ENCODE peak calls at places on chromosomes 1 and 21, in four cellular contexts. U, I, Z and C are unnamed samples.

GRCh38 chr21:28810826-28811524 is 181.7 kb downstream of the LTN1 start:
- DNase-seq in U (no peak), I (no peak), Z (no peak), C (no peak)

GRCh38 chr1:154353460-154353904 is 28.2 kb downstream of the ATP8B2 start:
- DNase-seq in U (no peak), I (peak; percentile 57), Z (no peak), C (no peak)

GRCh38 chr1:19563336-19564097 is 78.2 kb upstream of the CAPZB start:
- DNase-seq in U (no peak), I (no peak), Z (no peak), C (no peak)

GRCh38 chr1:107649023-107649422 is 316.0 kb downstream of the VAV3 start:
- DNase-seq in U (no peak), I (no peak), Z (no peak), C (no peak)

GRCh38 chr1:118918230-118918939 is 69.8 kb downstream of the TBX15 start:
- DNase-seq in U (no peak), I (no peak), Z (no peak), C (no peak)

GRCh38 chr1:103111926-103112325 is 3.6 kb upstream of the COL11A1 start:
- DNase-seq in U (no peak), I (no peak), Z (no peak), C (no peak)

GRCh38 chr1:25063591-25064416 is 133.7 kb upstream of the RUNX3 start:
- DNase-seq in U (no peak), I (no peak), Z (peak; percentile 26), C (peak; percentile 39)

GRCh38 chr1:162035241-162035640 is 11.6 kb upstream of the OLFML2B start:
- DNase-seq in U (no peak), I (peak; percentile 89), Z (peak; percentile 75), C (no peak)

GRCh38 chr1:93597697-93598096 is 83.9 kb downstream of the BCAR3 start:
- DNase-seq in U (no peak), I (peak; percentile 88), Z (no peak), C (no peak)

GRCh38 chr1:147618077-147618569 is 52.2 kb downstream of the ACP6 start:
- DNase-seq in U (no peak), I (no peak), Z (no peak), C (no peak)

GRCh38 chr1:12031039-12031980 is 12.0 kb downstream of the MIIP start:
- DNase-seq in U (no peak), I (peak; percentile 40), Z (no peak), C (no peak)

GRCh38 chr1:159941139-159941866 is 4.1 kb downstream of the IGSF9 start:
- DNase-seq in U (no peak), I (no peak), Z (no peak), C (no peak)

GRCh38 chr1:86508583-86508969 is 38.3 kb upstream of the CLCA4 start:
- DNase-seq in U (no peak), I (no peak), Z (no peak), C (no peak)

GRCh38 chr1:231162300-231162969 is 577 bp downstream of the TRIM67 start:
- DNase-seq in U (no peak), I (peak; percentile 51), Z (no peak), C (no peak)

GRCh38 chr1:78884685-78885452 is 121.7 kb downstream of the ADGRL4 start:
- DNase-seq in U (no peak), I (no peak), Z (no peak), C (no peak)

GRCh38 chr1:56263908-56264307 is 315.5 kb downstream of the PLPP3 start:
- DNase-seq in U (no peak), I (no peak), Z (no peak), C (no peak)

GRCh38 chr21:42550817-42551216 is 37.2 kb downstream of the SLC37A1 start:
- DNase-seq in U (no peak), I (no peak), Z (no peak), C (no peak)

GRCh38 chr21:40404319-40404906 is 442.5 kb downstream of the DSCAM start:
- DNase-seq in U (no peak), I (no peak), Z (no peak), C (no peak)

GRCh38 chr1:23625929-23626535 is 65.6 kb upstream of the RPL11 start:
- DNase-seq in U (no peak), I (no peak), Z (no peak), C (no peak)

GRCh38 chr1:170520601-170521000 is 11.4 kb upstream of the GORAB start:
- DNase-seq in U (no peak), I (no peak), Z (no peak), C (no peak)

GRCh38 chr1:197063212-197063611 is 3.8 kb downstream of the F13B start:
- DNase-seq in U (no peak), I (no peak), Z (no peak), C (no peak)

GRCh38 chr1:155018617-155019348 is 14.8 kb downstream of the DCST2 start:
- DNase-seq in U (no peak), I (no peak), Z (peak; percentile 34), C (no peak)

GRCh38 chr1:115041654-115042053 is 12.0 kb downstream of the TSHB start:
- DNase-seq in U (no peak), I (peak; percentile 51), Z (no peak), C (no peak)

GRCh38 chr1:31476891-31477846 is 64.2 kb downstream of the SERINC2 start:
- DNase-seq in U (no peak), I (no peak), Z (no peak), C (no peak)

GRCh38 chr1:91693542-91693941 is 192.4 kb downstream of the TGFBR3 start:
- DNase-seq in U (no peak), I (no peak), Z (no peak), C (no peak)

GRCh38 chr21:43740497-43741156 is 21.7 kb downstream of the PDXK start:
- DNase-seq in U (no peak), I (no peak), Z (no peak), C (no peak)

GRCh38 chr1:172662464-172663109 is 3.7 kb downstream of the FASLG start:
- DNase-seq in U (peak; percentile 65), I (peak; percentile 74), Z (no peak), C (no peak)

GRCh38 chr1:170445096-170445495 is 86.9 kb upstream of the GORAB start:
- DNase-seq in U (no peak), I (peak; percentile 57), Z (no peak), C (no peak)

GRCh38 chr1:34870395-34870794 is 10.8 kb upstream of the SMIM12 start:
- DNase-seq in U (no peak), I (no peak), Z (no peak), C (no peak)

GRCh38 chr1:46062651-46063319 is 69.6 kb downstream of the PIK3R3 start:
- DNase-seq in U (no peak), I (no peak), Z (no peak), C (no peak)

GRCh38 chr1:152344463-152344862 is 15.3 kb downstream of the FLG2 start:
- DNase-seq in U (no peak), I (no peak), Z (no peak), C (no peak)

GRCh38 chr1:230315099-230315498 is 111.0 kb downstream of the PGBD5 start:
- DNase-seq in U (no peak), I (no peak), Z (no peak), C (no peak)

GRCh38 chr21:41794600-41794999 is 27.7 kb upstream of the RIPK4 start:
- DNase-seq in U (no peak), I (no peak), Z (no peak), C (no peak)

GRCh38 chr1:5365751-5366150 is 626.5 kb downstream of the NPHP4 start:
- DNase-seq in U (no peak), I (no peak), Z (no peak), C (no peak)

GRCh38 chr1:204320413-204320812 is 39.3 kb downstream of the PLEKHA6 start:
- DNase-seq in U (no peak), I (peak; percentile 93), Z (no peak), C (no peak)

GRCh38 chr1:228401782-228402637 is 4.6 kb downstream of the TRIM11 start:
- DNase-seq in U (no peak), I (no peak), Z (no peak), C (peak; percentile 92)

GRCh38 chr21:34509151-34509550 is 2.9 kb downstream of the KCNE1 start:
- DNase-seq in U (no peak), I (no peak), Z (no peak), C (no peak)
- TF ChIP-seq CTCF in U (no peak), I (no peak), Z (no peak), C (peak; percentile 43)

DNA sequence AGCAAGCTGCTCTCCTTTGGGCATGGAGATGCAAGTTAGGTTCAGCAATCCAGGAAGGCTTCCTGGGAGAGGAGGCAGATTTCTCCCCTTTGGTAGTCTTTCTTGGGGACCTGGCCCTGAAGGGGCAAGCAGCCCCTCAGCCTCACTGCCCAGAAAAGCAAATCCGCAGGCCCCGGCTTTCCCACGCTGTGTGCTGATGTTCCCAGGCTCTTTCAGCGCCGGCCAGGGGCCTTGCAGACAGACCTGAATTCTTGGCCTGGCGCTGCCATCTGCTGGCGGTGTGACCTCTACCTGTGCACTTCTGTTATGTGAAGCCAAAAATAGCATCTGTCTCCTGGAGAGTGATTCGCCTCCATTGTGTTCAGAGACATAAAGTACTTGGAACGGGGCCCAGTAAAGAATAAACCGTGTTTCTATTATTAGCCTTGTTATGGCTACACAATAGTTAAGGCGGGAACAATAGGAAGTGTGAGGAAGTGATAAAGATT is 64.8 kb downstream of the ALPL start:
- DNase-seq in U (no peak), I (peak; percentile 87), Z (no peak), C (peak; percentile 85)
- TF ChIP-seq CTCF in U (no peak), I (peak; percentile 30), Z (peak; percentile 79), C (peak; percentile 87)

DNA sequence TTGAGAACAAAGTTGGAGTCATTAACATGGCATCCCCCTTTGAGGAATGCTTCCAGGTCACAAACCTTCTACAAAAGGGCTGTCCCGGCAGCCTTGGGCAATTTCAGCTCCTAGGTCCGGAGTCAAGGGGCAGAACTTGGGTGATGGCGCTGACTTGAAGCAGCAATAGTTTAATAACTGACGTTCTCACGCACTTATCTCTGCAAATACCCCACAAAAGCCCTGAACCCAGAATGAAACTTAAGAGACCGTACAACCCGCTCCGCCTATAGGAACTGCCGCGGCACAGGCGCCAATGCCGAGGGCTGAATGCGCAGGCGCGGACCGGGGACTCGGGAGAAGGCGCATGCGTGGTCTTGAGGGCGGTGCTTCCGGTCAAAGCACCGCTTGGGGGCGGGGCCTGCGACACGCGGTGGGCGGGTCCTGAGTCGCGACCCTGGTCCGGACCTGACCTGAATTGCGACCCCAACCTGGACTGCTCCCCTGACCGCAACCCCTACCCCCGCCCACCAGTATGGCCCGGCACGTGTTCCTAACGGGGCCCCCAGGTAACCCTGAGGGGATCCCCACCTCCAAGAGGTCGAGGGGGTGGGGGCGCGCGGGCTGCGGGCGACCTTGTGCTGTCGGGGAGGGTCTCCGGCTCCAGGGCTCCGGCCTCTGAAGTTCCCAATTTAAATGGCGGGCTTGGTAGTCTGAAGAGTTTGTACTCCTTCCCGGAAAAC is at the start of gene NTPCR:
- DNase-seq in U (peak; percentile 90), I (peak; percentile 98), Z (peak; percentile 83), C (peak; percentile 96)
- TF ChIP-seq CTCF in U (no peak), I (peak; percentile 20), Z (no peak), C (peak; percentile 50)

DNA sequence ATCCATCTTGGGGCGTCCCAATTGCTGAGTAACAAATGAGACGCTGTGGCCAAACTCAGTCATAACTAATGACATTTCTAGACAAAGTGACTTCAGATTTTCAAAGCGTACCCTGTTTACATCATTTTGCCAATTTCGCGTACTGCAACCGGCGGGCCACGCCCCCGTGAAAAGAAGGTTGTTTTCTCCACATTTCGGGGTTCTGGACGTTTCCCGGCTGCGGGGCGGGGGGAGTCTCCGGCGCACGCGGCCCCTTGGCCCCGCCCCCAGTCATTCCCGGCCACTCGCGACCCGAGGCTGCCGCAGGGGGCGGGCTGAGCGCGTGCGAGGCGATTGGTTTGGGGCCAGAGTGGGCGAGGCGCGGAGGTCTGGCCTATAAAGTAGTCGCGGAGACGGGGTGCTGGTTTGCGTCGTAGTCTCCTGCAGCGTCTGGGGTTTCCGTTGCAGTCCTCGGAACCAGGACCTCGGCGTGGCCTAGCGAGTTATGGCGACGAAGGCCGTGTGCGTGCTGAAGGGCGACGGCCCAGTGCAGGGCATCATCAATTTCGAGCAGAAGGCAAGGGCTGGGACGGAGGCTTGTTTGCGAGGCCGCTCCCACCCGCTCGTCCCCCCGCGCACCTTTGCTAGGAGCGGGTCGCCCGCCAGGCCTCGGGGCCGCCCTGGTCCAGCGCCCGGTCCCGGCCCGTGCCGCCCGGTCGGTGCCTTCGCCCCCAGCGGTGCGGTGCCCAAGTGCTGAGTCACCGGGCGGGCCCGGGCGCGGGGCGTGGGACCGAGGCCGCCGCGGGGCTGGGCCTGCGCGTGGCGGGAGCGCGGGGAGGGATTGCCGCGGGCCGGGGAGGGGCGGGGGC is at the start of gene SOD1:
- DNase-seq in U (peak; percentile 93), I (peak; percentile 93), Z (peak; percentile 93), C (peak; percentile 97)
- TF ChIP-seq CTCF in U (no peak), I (no peak), Z (no peak), C (peak; percentile 28)